ENCODE peak calls at places on chromosomes 13 and 19, in seven cellular contexts. C is thyroid gland; S is CD8-positive, alpha-beta T cell; M is pancreas; E is WERI-Rb-1; Y is PC-3; T is esophagus muscularis mucosa. G is an unnamed sample.

GRCh38 chr13:97798836-97799235 is 154.6 kb upstream of the IPO5 start:
- DNase-seq in T (no peak), S (no peak), C (no peak), Y (no peak), E (no peak), M (no peak), G (no peak)

GRCh38 chr13:87128006-87128405 is 543.2 kb upstream of the SLITRK5 start:
- DNase-seq in E (no peak), S (no peak), C (no peak), Y (no peak), M (no peak), T (no peak), G (no peak)

GRCh38 chr13:40207110-40207478 is 459.3 kb downstream of the FOXO1 start:
- DNase-seq in M (no peak), C (no peak), T (no peak), Y (no peak), S (peak; percentile 71), E (no peak), G (no peak)

GRCh38 chr13:33662392-33662791 is 155.6 kb upstream of the RFC3 start:
- DNase-seq in S (no peak), E (no peak), M (no peak), T (no peak), Y (no peak), C (no peak), G (no peak)

GRCh38 chr13:89740994-89741678 is 1606.4 kb upstream of the MIR17HG start:
- DNase-seq in Y (no peak), T (no peak), C (no peak), E (no peak), S (no peak), M (peak; percentile 36), G (no peak)

GRCh38 chr13:74778946-74779345 is 644.7 kb upstream of the KLF12 start:
- DNase-seq in E (no peak), S (no peak), Y (no peak), M (no peak), T (no peak), C (no peak), G (no peak)

GRCh38 chr13:109654341-109655205 is 131.8 kb downstream of the IRS2 start:
- DNase-seq in M (no peak), S (no peak), E (no peak), C (no peak), Y (no peak), T (no peak), G (no peak)

GRCh38 chr13:28574617-28575142 is 79.8 kb upstream of the FLT1 start:
- DNase-seq in S (no peak), Y (peak; percentile 95), E (no peak), T (no peak), C (no peak), M (no peak), G (no peak)

GRCh38 chr13:50060718-50061117 is 45.5 kb downstream of the KCNRG start:
- DNase-seq in M (no peak), Y (no peak), T (no peak), E (no peak), S (no peak), C (no peak), G (no peak)

GRCh38 chr19:29612121-29612520 is 6.0 kb downstream of the POP4 start:
- DNase-seq in C (no peak), M (no peak), S (no peak), Y (no peak), E (no peak), T (no peak), G (no peak)

GRCh38 chr19:29612801-29613595 is 6.9 kb downstream of the POP4 start:
- DNase-seq in T (no peak), C (no peak), E (no peak), Y (no peak), M (no peak), S (no peak), G (no peak)

GRCh38 chr19:29610213-29610573 is 4.1 kb downstream of the POP4 start:
- DNase-seq in C (no peak), T (no peak), M (peak; percentile 60), S (no peak), E (no peak), Y (no peak), G (no peak)

GRCh38 chr19:29609636-29610035 is 3.6 kb downstream of the POP4 start:
- DNase-seq in M (no peak), S (no peak), E (no peak), C (no peak), T (no peak), Y (no peak), G (no peak)

DNA sequence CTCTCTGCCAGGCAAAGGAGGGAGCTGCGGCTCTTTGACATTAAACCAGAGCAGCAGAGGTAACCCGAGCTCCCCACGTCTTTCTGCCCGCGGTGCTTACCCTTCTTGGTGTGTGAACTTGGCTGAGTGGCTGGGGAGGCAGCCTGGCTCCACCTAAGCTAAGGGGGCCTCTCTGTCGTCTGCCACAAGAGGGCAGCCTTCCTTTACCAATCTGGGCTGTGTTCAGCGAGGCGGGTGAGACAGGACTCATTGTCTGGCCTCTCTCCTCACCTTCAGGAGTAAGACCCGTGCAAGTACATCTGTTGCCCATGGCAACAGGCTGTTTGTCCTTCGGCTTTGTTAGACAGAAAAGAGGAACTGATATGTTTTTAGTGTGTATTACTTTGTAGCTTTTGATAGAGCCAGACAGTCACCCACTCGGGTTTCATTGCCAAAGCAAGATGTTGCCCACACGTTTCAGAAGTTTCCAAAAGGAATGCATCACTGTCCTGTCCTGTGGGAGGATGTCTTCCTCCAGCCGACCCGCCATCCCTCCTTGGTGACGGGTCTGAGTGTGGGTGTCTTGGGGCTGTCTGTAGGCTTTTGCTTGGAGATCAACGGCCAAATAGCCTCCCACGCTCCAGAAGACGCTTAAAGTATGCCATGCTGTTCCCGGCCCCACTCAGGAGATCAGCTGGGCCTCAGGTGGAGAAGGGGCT is 4.6 kb downstream of the POP4 start:
- DNase-seq in E (peak; percentile 78), C (peak; percentile 78), M (peak; percentile 87), Y (peak; percentile 70), T (peak; percentile 93), S (peak; percentile 90), G (peak; percentile 74)
- TF ChIP-seq CTCF in E (peak; percentile 91), C (peak; percentile 23), M (peak; percentile 73), Y (peak; percentile 82), T (peak; percentile 92), S (peak; percentile 88), G (peak; percentile 88)

GRCh38 chr13:48072787-48073186 is 22.1 kb downstream of the MED4 start:
- DNase-seq in T (no peak), S (no peak), E (no peak), Y (no peak), C (no peak), M (no peak), G (no peak)
- H3K9me3 ChIP-seq in T (no peaks in the 10 kb centered on the region), S (no peaks in the 10 kb centered on the region), E (peaks cover 4% of the 10 kb centered on the region), Y (peaks cover 7% of the 10 kb centered on the region), C (no peaks in the 10 kb centered on the region), M (no peaks in the 10 kb centered on the region), G (no peaks in the 10 kb centered on the region)

GRCh38 chr13:38821753-38822551 is 135.1 kb downstream of the FREM2 start:
- DNase-seq in E (no peak), C (no peak), Y (no peak), S (no peak), M (no peak), T (no peak), G (peak; percentile 64)

GRCh38 chr13:38819596-38819995 is 132.7 kb downstream of the FREM2 start:
- DNase-seq in S (no peak), E (no peak), T (no peak), Y (no peak), M (no peak), C (no peak), G (no peak)

GRCh38 chr13:38819053-38819452 is 132.2 kb downstream of the FREM2 start:
- DNase-seq in Y (no peak), C (peak; percentile 93), M (no peak), T (no peak), S (no peak), E (no peak), G (peak; percentile 59)

GRCh38 chr13:38826182-38826813 is 139.4 kb downstream of the FREM2 start:
- DNase-seq in Y (no peak), C (no peak), T (no peak), E (no peak), S (no peak), M (no peak), G (no peak)

DNA sequence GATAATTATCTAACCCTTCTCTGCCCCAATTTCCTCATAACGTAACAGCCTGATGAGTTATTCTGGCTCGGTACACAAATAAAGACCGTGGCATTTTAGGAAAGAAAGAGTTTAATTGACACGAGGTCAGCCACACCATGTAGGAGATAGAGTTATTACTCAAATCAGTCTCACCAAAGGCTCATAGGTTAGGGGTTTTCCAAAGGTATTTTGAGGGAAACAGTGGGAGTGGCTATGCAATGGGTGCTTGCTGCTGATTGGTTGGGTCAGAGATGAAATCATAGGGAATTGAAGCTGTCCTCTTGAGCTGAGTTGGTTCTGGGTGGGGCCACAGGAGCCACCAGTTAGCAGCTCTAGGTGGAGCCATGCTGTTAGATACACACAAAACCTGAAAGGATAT is 137.5 kb downstream of the FREM2 start:
- DNase-seq in E (no peak), M (no peak), T (no peak), C (no peak), S (no peak), Y (no peak), G (no peak)
- TF ChIP-seq CTCF in E (no peak), M (no peak), T (no peak), C (no peak), S (no peak), Y (no peak), G (no peak)

GRCh38 chr19:24140099-24140498 is 53.1 kb downstream of the ZNF254 start:
- DNase-seq in S (no peak), Y (peak; percentile 89), E (no peak), T (no peak), C (peak; percentile 15), M (no peak), G (no peak)

GRCh38 chr19:24142771-24143170 is 55.8 kb downstream of the ZNF254 start:
- DNase-seq in M (no peak), S (no peak), E (no peak), T (no peak), C (no peak), Y (no peak), G (no peak)

GRCh38 chr19:24140591-24140990 is 53.6 kb downstream of the ZNF254 start:
- DNase-seq in S (no peak), Y (no peak), M (no peak), T (no peak), C (no peak), E (no peak), G (no peak)

GRCh38 chr19:24141612-24142011 is 54.6 kb downstream of the ZNF254 start:
- DNase-seq in S (no peak), T (no peak), C (no peak), Y (no peak), M (no peak), E (no peak), G (no peak)
- H3K9me3 ChIP-seq in S (peaks cover 43% of the 10 kb centered on the region), T (no peaks in the 10 kb centered on the region), C (no peaks in the 10 kb centered on the region), Y (peaks cover 19% of the 10 kb centered on the region), M (peaks cover 2% of the 10 kb centered on the region), E (no peaks in the 10 kb centered on the region), G (no peaks in the 10 kb centered on the region)

DNA sequence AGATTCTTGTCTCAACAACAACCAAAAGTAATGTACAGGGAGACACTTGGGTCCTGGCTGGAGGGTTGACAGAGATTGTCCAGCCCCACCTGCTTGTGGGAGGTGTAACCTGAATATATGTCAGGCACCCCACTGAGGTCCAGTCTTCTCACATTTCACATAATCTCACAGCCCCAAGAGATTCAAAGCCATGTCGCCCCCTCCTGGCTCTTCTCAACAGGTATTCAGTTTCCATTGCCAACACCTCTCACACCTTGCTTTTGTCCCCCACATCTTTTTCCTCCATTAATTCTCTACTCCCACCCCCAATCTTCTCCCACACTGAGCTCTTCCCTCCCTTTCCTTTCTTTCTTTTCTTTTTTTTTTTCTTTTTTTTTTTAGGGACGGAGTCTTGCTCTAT is 11.2 kb downstream of the UNC13A start:
- DNase-seq in E (peak; percentile 55), Y (peak; percentile 37), S (no peak), C (no peak), T (no peak), M (no peak), G (no peak)
- TF ChIP-seq CTCF in E (peak; percentile 65), Y (peak; percentile 48), S (no peak), C (no peak), T (no peak), M (no peak), G (peak; percentile 13)